ENCODE peak calls at places on chromosome 16, in ten cellular contexts. W is dorsolateral prefrontal cortex, H is Peyer's patch, N is neural progenitor cell, F is astrocyte of the spinal cord, V is choroid plexus epithelial cell, T is esophagus squamous epithelium, D is HFFc6, Z is fibroblast of the aortic adventitia, I is K562. K is an unnamed sample.

GRCh38 chr16:85676466-85676865 is 12.3 kb downstream of the GINS2 start:
- DNase-seq in W (no peak), H (no peak), N (no peak), F (no peak), V (no peak), T (no peak), D (no peak), Z (no peak), I (no peak), K (no peak)

GRCh38 chr16:46763147-46763546 is 15.0 kb upstream of the MYLK3 start:
- DNase-seq in W (peak), H (no peak), N (no peak), F (no peak), V (no peak), T (no peak), D (no peak), Z (no peak), I (no peak), K (no peak)

GRCh38 chr16:54289242-54290051 is 2.9 kb upstream of the IRX3 start:
- DNase-seq in W (no peak), H (no peak), N (peak), F (no peak), V (no peak), T (no peak), D (no peak), Z (no peak), I (no peak), K (no peak)

GRCh38 chr16:11079657-11080187 is 135.4 kb downstream of the CLEC16A start:
- DNase-seq in W (no peak), H (no peak), N (no peak), F (peak), V (peak), T (no peak), D (peak), Z (peak), I (no peak), K (peak)

GRCh38 chr16:65071371-65072311 is 50.2 kb downstream of the CDH11 start:
- DNase-seq in W (peak), H (no peak), N (no peak), F (peak), V (peak), T (no peak), D (peak), Z (peak), I (no peak), K (no peak)

GRCh38 chr16:81493755-81494433 is 49.3 kb downstream of the CMIP start:
- DNase-seq in W (no peak), H (peak), N (no peak), F (peak), V (peak), T (no peak), D (peak), Z (peak), I (peak), K (no peak)

GRCh38 chr16:86227041-86227440 is 283.3 kb upstream of the FOXF1 start:
- DNase-seq in W (peak), H (peak), N (no peak), F (no peak), V (no peak), T (no peak), D (no peak), Z (no peak), I (no peak), K (no peak)

GRCh38 chr16:27766166-27766925 is 216.4 kb downstream of the KATNIP start:
- DNase-seq in W (no peak), H (peak), N (no peak), F (no peak), V (no peak), T (no peak), D (no peak), Z (no peak), I (no peak), K (no peak)

GRCh38 chr16:27245276-27246231 is 23.0 kb downstream of the NSMCE1 start:
- DNase-seq in W (no peak), H (no peak), N (no peak), F (peak), V (peak), T (no peak), D (peak), Z (peak), I (peak), K (no peak)

GRCh38 chr16:6891486-6891885 is 441.2 kb upstream of the RBFOX1 start:
- DNase-seq in W (no peak), H (no peak), N (peak), F (no peak), V (no peak), T (no peak), D (no peak), Z (no peak), I (no peak), K (no peak)

GRCh38 chr16:53457670-53458069 is 23.4 kb downstream of the RBL2 start:
- DNase-seq in W (no peak), H (no peak), N (no peak), F (peak), V (peak), T (no peak), D (no peak), Z (no peak), I (no peak), K (peak)

GRCh38 chr16:48444574-48444973 is 59.4 kb upstream of the SIAH1 start:
- DNase-seq in W (no peak), H (no peak), N (no peak), F (peak), V (peak), T (no peak), D (peak), Z (peak), I (no peak), K (no peak)

GRCh38 chr16:46727184-46727583 is 21.0 kb downstream of the MYLK3 start:
- DNase-seq in W (no peak), H (no peak), N (no peak), F (no peak), V (no peak), T (no peak), D (no peak), Z (no peak), I (no peak), K (no peak)

GRCh38 chr16:1099224-1100083 is 3.4 kb upstream of the C1QTNF8 start:
- DNase-seq in W (no peak), H (no peak), N (no peak), F (no peak), V (no peak), T (no peak), D (no peak), Z (no peak), I (no peak), K (no peak)

GRCh38 chr16:2584742-2585650 is 47.2 kb downstream of the PDPK1 start:
- DNase-seq in W (peak), H (peak), N (no peak), F (peak), V (peak), T (no peak), D (no peak), Z (no peak), I (no peak), K (no peak)

GRCh38 chr16:57048095-57048494 is 44.3 kb upstream of the CPNE2 start:
- DNase-seq in W (no peak), H (no peak), N (no peak), F (no peak), V (no peak), T (no peak), D (no peak), Z (no peak), I (no peak), K (no peak)

GRCh38 chr16:57044931-57045693 is 47.3 kb upstream of the CPNE2 start:
- DNase-seq in W (no peak), H (no peak), N (no peak), F (no peak), V (peak), T (no peak), D (no peak), Z (no peak), I (no peak), K (no peak)

GRCh38 chr16:57043248-57043647 is 49.1 kb upstream of the CPNE2 start:
- DNase-seq in W (no peak), H (no peak), N (no peak), F (no peak), V (no peak), T (no peak), D (no peak), Z (no peak), I (no peak), K (no peak)

GRCh38 chr16:57042157-57043111 is 49.9 kb upstream of the CPNE2 start:
- DNase-seq in W (no peak), H (no peak), N (no peak), F (peak), V (peak), T (no peak), D (peak), Z (no peak), I (no peak), K (peak)

GRCh38 chr16:57045694-57046381 is 46.5 kb upstream of the CPNE2 start:
- DNase-seq in W (peak), H (peak), N (peak), F (peak), V (peak), T (peak), D (peak), Z (peak), I (peak), K (peak)
- TF ChIP-seq CTCF in W (peak), H (peak), N (peak), F (peak), V (peak), T (peak), D (peak), Z (peak), I (peak), K (peak)

DNA sequence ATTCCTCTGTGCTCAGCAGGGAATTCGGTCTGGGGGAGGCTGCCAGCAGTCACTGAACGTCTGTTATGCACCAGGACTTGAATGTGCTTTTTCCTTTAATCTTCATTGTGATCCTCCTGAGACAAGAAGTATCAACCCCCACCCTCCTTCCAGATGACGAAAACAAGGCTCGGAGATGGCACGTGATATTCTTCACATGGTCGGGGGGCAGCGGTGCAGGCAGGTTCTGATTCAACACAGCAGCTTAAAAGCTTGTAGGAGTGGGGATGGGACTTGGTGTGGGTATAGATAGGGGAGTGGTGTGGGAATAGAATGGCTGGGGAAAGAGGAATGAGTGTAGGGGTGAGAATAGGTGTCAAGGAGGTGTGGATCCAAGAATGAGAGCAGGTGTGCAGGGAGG is 6.4 kb downstream of the NECAB2 start:
- DNase-seq in W (no peak), H (no peak), N (no peak), F (no peak), V (no peak), T (no peak), D (no peak), Z (no peak), I (no peak), K (no peak)
- TF ChIP-seq CTCF in W (no peak), H (no peak), N (no peak), F (no peak), V (no peak), T (no peak), D (no peak), Z (no peak), I (no peak), K (no peak)

GRCh38 chr16:24573141-24573540 is 33.8 kb downstream of the RBBP6 start:
- DNase-seq in W (no peak), H (no peak), N (no peak), F (no peak), V (no peak), T (no peak), D (no peak), Z (no peak), I (no peak), K (no peak)

GRCh38 chr16:24562811-24563210 is 23.4 kb downstream of the RBBP6 start:
- DNase-seq in W (no peak), H (no peak), N (no peak), F (no peak), V (no peak), T (no peak), D (no peak), Z (no peak), I (no peak), K (no peak)

GRCh38 chr16:24572069-24572468 is 32.7 kb downstream of the RBBP6 start:
- DNase-seq in W (no peak), H (no peak), N (no peak), F (no peak), V (no peak), T (no peak), D (no peak), Z (no peak), I (no peak), K (no peak)

GRCh38 chr16:24568392-24568791 is 29.0 kb downstream of the RBBP6 start:
- DNase-seq in W (no peak), H (no peak), N (no peak), F (peak), V (peak), T (no peak), D (no peak), Z (peak), I (no peak), K (no peak)
- TF ChIP-seq CTCF in W (peak), H (peak), N (peak), F (peak), V (peak), T (peak), D (peak), Z (peak), I (no peak), K (no peak)

GRCh38 chr16:66658143-66658859 is 38.2 kb downstream of the CMTM4 start:
- DNase-seq in W (no peak), H (no peak), N (no peak), F (no peak), V (no peak), T (no peak), D (no peak), Z (no peak), I (no peak), K (no peak)

GRCh38 chr16:66661210-66661560 is 35.4 kb downstream of the CMTM4 start:
- DNase-seq in W (no peak), H (no peak), N (no peak), F (no peak), V (no peak), T (no peak), D (no peak), Z (no peak), I (peak), K (no peak)

GRCh38 chr16:66662445-66663194 is 33.9 kb downstream of the CMTM4 start:
- DNase-seq in W (no peak), H (no peak), N (no peak), F (peak), V (peak), T (no peak), D (peak), Z (peak), I (peak), K (no peak)

GRCh38 chr16:66658860-66659190 is 37.7 kb downstream of the CMTM4 start:
- DNase-seq in W (no peak), H (no peak), N (no peak), F (no peak), V (no peak), T (no peak), D (no peak), Z (no peak), I (no peak), K (no peak)

GRCh38 chr16:66660422-66661209 is 35.9 kb downstream of the CMTM4 start:
- DNase-seq in W (peak), H (no peak), N (peak), F (peak), V (peak), T (no peak), D (peak), Z (peak), I (peak), K (no peak)
- TF ChIP-seq CTCF in W (peak), H (no peak), N (peak), F (peak), V (peak), T (peak), D (peak), Z (peak), I (peak), K (no peak)

DNA sequence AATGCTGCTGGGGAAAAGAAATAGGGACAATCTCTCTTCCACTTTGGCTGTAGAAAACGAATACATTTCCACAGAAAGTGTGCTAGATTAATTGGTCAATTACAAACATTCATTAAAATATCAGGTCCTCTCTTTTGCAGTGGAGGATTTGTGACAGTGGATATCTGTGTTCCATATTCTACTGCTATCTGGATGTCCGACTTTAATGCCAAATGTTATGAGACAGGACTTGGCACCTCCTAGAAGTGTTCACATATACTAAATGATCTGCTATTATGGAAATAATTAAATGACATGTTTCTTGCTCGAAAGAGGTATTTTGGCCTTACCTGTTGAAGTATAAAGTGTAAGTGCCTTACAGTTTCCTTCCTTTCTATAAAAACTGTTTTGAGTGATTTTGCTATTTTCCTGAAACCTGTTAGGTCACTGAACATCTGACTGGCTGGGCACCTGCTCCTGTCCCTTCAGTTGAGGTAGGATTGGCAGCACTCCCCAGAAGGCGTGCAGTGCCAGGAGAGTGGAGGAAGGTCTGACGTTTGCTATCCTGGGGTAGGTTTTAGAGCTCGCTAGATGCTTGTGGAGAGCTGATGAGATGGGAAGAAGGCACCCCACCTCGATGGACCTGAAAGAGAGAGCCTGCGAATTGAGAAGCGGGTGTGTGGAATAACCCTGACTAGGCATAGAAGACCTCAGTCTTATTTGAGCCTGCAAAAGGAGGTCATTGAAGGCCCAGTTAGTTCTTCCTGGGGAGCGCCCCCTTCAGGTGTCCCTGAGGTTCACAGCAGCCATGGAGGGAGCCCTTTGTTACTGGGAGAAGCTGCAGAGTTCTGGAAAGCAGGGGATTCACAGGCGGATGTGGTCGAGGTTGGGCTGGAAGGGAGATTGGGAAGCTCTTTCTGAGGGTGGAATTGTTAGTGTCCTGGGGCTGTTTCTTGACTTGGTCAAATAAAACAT is 159.4 kb upstream of the ZNF267 start:
- DNase-seq in W (no peak), H (no peak), N (peak), F (no peak), V (no peak), T (no peak), D (no peak), Z (no peak), I (peak), K (no peak)
- TF ChIP-seq CTCF in W (no peak), H (no peak), N (peak), F (peak), V (peak), T (peak), D (peak), Z (peak), I (peak), K (peak)

DNA sequence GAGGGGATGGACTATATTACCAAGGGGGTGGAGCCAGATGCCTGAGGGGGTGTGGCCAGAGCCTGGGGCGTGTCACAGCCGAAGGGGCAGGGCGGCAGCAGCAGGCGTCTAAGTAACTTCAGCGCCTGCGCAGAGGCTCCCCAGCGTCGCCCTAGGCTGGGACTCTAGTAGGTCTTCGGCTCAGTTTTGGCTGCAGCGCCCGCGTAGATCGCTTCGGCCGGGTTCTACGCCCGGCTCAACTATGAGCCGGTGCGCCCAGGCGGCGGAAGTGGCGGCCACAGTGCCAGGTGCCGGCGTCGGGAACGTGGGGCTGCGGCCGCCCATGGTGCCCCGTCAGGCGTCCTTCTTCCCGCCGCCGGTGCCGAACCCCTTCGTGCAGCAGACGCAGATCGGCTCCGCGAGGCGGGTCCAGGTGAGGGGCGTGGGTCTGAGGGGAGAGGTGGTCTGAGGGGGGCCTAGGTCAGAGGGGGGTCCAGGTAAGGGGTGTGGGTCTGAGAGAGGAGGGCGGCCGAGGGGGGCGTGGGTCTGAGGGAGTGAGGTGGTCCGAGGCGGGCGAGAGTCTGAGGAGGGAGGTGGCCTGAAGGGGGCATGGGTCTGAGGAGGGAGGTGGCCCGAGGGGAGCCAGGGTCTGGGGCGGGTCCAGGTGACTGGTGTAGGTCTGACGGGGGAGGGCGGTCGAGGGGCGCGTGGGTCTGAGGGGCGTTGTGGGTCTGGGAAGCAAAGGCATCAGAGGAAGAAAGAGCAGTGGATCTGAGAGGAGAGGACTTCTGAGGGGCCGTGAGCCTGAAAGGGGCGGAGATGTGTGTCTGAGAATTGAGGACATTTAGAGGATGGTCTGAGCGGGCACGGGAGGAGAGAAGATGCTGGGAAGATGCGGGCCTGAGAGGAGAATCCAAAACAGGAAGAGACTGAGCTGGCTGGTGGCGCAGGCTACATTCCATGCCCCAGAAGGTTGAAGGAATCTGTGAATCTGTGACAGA is at the start of gene LPCAT2:
- DNase-seq in W (peak), H (peak), N (peak), F (peak), V (peak), T (no peak), D (peak), Z (peak), I (peak), K (peak)
- TF ChIP-seq CTCF in W (no peak), H (no peak), N (no peak), F (peak), V (no peak), T (no peak), D (peak), Z (peak), I (no peak), K (no peak)

DNA sequence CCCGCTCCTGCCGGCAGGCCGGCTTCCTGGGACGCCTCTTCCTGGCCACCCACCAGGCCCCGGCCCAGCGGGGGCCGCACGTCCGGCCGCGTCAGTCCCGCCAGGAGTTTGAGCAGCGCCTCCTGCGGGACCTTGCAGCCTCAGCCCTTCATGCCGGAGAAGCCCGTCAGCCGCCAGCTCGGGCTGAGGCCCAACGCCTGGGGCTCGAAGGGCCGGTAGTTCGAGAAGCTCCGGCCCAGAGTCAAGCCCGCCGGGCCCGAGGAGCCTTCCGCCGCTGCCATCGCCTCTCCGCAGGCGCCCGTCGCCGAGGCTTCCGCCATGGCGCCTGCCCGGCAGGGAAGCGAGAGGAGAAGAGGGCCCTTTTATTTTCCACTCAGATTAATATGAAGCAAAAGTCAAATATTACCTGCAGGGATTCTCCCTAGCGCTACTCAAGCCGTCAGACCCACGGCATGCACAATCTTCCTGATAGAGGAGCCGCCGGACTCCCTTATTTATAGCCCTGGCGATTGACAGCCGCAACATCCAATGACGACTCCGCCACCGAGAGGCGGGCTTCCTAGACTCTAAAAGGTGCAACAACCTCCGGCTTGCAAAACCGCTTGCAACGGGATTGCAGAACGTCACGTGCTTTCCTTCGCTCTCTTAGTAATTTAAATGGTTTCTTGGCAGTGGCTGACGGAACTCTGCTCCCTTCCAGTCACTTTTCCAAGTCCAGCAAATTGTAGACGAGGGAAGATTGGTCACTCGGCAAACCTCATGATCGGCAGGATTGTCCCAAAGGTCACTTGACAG is at the start of gene SEPHS2:
- DNase-seq in W (peak), H (peak), N (peak), F (peak), V (peak), T (peak), D (peak), Z (peak), I (peak), K (peak)
- TF ChIP-seq CTCF in W (peak), H (peak), N (peak), F (peak), V (peak), T (peak), D (peak), Z (peak), I (peak), K (peak)

GRCh38 chr16:73031155-73031866 is 16.6 kb downstream of the ZFHX3 start:
- DNase-seq in W (no peak), H (no peak), N (no peak), F (no peak), V (no peak), T (no peak), D (peak), Z (no peak), I (no peak), K (no peak)
- TF ChIP-seq CTCF in W (no peak), H (no peak), N (peak), F (peak), V (peak), T (peak), D (peak), Z (no peak), I (no peak), K (no peak)

K was measured in GM13977.